ENCODE peak calls at places on chromosomes 5 and 9, in nine cellular contexts. One of them, this sample, is unnamed.

GRCh38 chr9:4769321-4770080 is 23.2 kb upstream of the RCL1 start:
- DNase-seq in MM.1S: no peak
- DNase-seq in heart left ventricle: peak; percentile 32
- DNase-seq in A673: no peak
- DNase-seq in cardiac muscle cell: peak; percentile 51
- DNase-seq in fibroblast of lung: no peak
- DNase-seq in GM23248: peak; percentile 79
- DNase-seq in adrenal gland: no peak
- DNase-seq in effector memory CD4-positive, alpha-beta T cell: no peak
- DNase-seq in this sample: no peak

GRCh38 chr5:150070277-150070638 is 16.1 kb downstream of the CSF1R start:
- DNase-seq in MM.1S: no peak
- DNase-seq in heart left ventricle: no peak
- DNase-seq in A673: no peak
- DNase-seq in cardiac muscle cell: no peak
- DNase-seq in fibroblast of lung: no peak
- DNase-seq in GM23248: no peak
- DNase-seq in adrenal gland: no peak
- DNase-seq in effector memory CD4-positive, alpha-beta T cell: no peak
- DNase-seq in this sample: no peak

GRCh38 chr9:123860603-123861002 is 69.3 kb downstream of the DENND1A start:
- DNase-seq in MM.1S: no peak
- DNase-seq in heart left ventricle: no peak
- DNase-seq in A673: no peak
- DNase-seq in cardiac muscle cell: no peak
- DNase-seq in fibroblast of lung: no peak
- DNase-seq in GM23248: no peak
- DNase-seq in adrenal gland: no peak
- DNase-seq in effector memory CD4-positive, alpha-beta T cell: no peak
- DNase-seq in this sample: peak; percentile 17

GRCh38 chr9:126695186-126696090 is 81.7 kb downstream of the LMX1B start:
- DNase-seq in MM.1S: no peak
- DNase-seq in heart left ventricle: peak; percentile 16
- DNase-seq in A673: no peak
- DNase-seq in cardiac muscle cell: no peak
- DNase-seq in fibroblast of lung: no peak
- DNase-seq in GM23248: no peak
- DNase-seq in adrenal gland: no peak
- DNase-seq in effector memory CD4-positive, alpha-beta T cell: no peak
- DNase-seq in this sample: peak; percentile 2

GRCh38 chr9:118992813-118993747 is 376.2 kb downstream of the BRINP1 start:
- DNase-seq in MM.1S: no peak
- DNase-seq in heart left ventricle: no peak
- DNase-seq in A673: no peak
- DNase-seq in cardiac muscle cell: no peak
- DNase-seq in fibroblast of lung: no peak
- DNase-seq in GM23248: peak; percentile 2
- DNase-seq in adrenal gland: peak; percentile 8
- DNase-seq in effector memory CD4-positive, alpha-beta T cell: no peak
- DNase-seq in this sample: peak; percentile 25

GRCh38 chr5:100794844-100795243 is 108.2 kb downstream of the ST8SIA4 start:
- DNase-seq in MM.1S: no peak
- DNase-seq in heart left ventricle: no peak
- DNase-seq in A673: no peak
- DNase-seq in cardiac muscle cell: no peak
- DNase-seq in fibroblast of lung: no peak
- DNase-seq in GM23248: no peak
- DNase-seq in adrenal gland: no peak
- DNase-seq in effector memory CD4-positive, alpha-beta T cell: no peak
- DNase-seq in this sample: no peak

GRCh38 chr9:92592946-92593860 is 57.4 kb upstream of the ECM2 start:
- DNase-seq in MM.1S: no peak
- DNase-seq in heart left ventricle: no peak
- DNase-seq in A673: no peak
- DNase-seq in cardiac muscle cell: peak; percentile 48
- DNase-seq in fibroblast of lung: no peak
- DNase-seq in GM23248: peak; percentile 49
- DNase-seq in adrenal gland: no peak
- DNase-seq in effector memory CD4-positive, alpha-beta T cell: no peak
- DNase-seq in this sample: no peak

GRCh38 chr9:86741311-86742215 is 205.7 kb downstream of the GAS1 start:
- DNase-seq in MM.1S: no peak
- DNase-seq in heart left ventricle: peak; percentile 46
- DNase-seq in A673: peak; percentile 65
- DNase-seq in cardiac muscle cell: peak; percentile 65
- DNase-seq in fibroblast of lung: peak; percentile 53
- DNase-seq in GM23248: peak; percentile 81
- DNase-seq in adrenal gland: no peak
- DNase-seq in effector memory CD4-positive, alpha-beta T cell: no peak
- DNase-seq in this sample: peak; percentile 97

GRCh38 chr9:117464941-117465616 is 50.2 kb upstream of the ASTN2 start:
- DNase-seq in MM.1S: no peak
- DNase-seq in heart left ventricle: no peak
- DNase-seq in A673: no peak
- DNase-seq in cardiac muscle cell: no peak
- DNase-seq in fibroblast of lung: no peak
- DNase-seq in GM23248: no peak
- DNase-seq in adrenal gland: no peak
- DNase-seq in effector memory CD4-positive, alpha-beta T cell: no peak
- DNase-seq in this sample: no peak

GRCh38 chr5:1197876-1198666 is 3.3 kb upstream of the SLC6A19 start:
- DNase-seq in MM.1S: no peak
- DNase-seq in heart left ventricle: peak; percentile 17
- DNase-seq in A673: no peak
- DNase-seq in cardiac muscle cell: no peak
- DNase-seq in fibroblast of lung: no peak
- DNase-seq in GM23248: no peak
- DNase-seq in adrenal gland: no peak
- DNase-seq in effector memory CD4-positive, alpha-beta T cell: no peak
- DNase-seq in this sample: no peak

GRCh38 chr5:143964919-143965318 is 153.0 kb downstream of the HMHB1 start:
- DNase-seq in MM.1S: no peak
- DNase-seq in heart left ventricle: no peak
- DNase-seq in A673: no peak
- DNase-seq in cardiac muscle cell: no peak
- DNase-seq in fibroblast of lung: peak; percentile 14
- DNase-seq in GM23248: peak; percentile 36
- DNase-seq in adrenal gland: no peak
- DNase-seq in effector memory CD4-positive, alpha-beta T cell: no peak
- DNase-seq in this sample: no peak

GRCh38 chr5:73292816-73293459 is 119.9 kb downstream of the TMEM174 start:
- DNase-seq in MM.1S: no peak
- DNase-seq in heart left ventricle: no peak
- DNase-seq in A673: no peak
- DNase-seq in cardiac muscle cell: no peak
- DNase-seq in fibroblast of lung: no peak
- DNase-seq in GM23248: no peak
- DNase-seq in adrenal gland: no peak
- DNase-seq in effector memory CD4-positive, alpha-beta T cell: no peak
- DNase-seq in this sample: no peak

GRCh38 chr9:14303526-14303925 is 10.4 kb downstream of the NFIB start:
- DNase-seq in MM.1S: no peak
- DNase-seq in heart left ventricle: no peak
- DNase-seq in A673: no peak
- DNase-seq in cardiac muscle cell: no peak
- DNase-seq in fibroblast of lung: no peak
- DNase-seq in GM23248: no peak
- DNase-seq in adrenal gland: no peak
- DNase-seq in effector memory CD4-positive, alpha-beta T cell: no peak
- DNase-seq in this sample: no peak

GRCh38 chr5:5156461-5157082 is 16.4 kb downstream of the ADAMTS16 start:
- DNase-seq in MM.1S: no peak
- DNase-seq in heart left ventricle: no peak
- DNase-seq in A673: no peak
- DNase-seq in cardiac muscle cell: no peak
- DNase-seq in fibroblast of lung: no peak
- DNase-seq in GM23248: no peak
- DNase-seq in adrenal gland: no peak
- DNase-seq in effector memory CD4-positive, alpha-beta T cell: no peak
- DNase-seq in this sample: peak; percentile 54

GRCh38 chr5:60945760-60946253 is 802 bp downstream of the NDUFAF2 start:
- DNase-seq in MM.1S: peak; percentile 26
- DNase-seq in heart left ventricle: peak; percentile 30
- DNase-seq in A673: peak; percentile 69
- DNase-seq in cardiac muscle cell: peak; percentile 75
- DNase-seq in fibroblast of lung: peak; percentile 67
- DNase-seq in GM23248: peak; percentile 81
- DNase-seq in adrenal gland: peak; percentile 38
- DNase-seq in effector memory CD4-positive, alpha-beta T cell: no peak
- DNase-seq in this sample: peak; percentile 55

GRCh38 chr9:27703591-27703990 is 130.3 kb upstream of the C9orf72 start:
- DNase-seq in MM.1S: no peak
- DNase-seq in heart left ventricle: no peak
- DNase-seq in A673: no peak
- DNase-seq in cardiac muscle cell: no peak
- DNase-seq in fibroblast of lung: no peak
- DNase-seq in GM23248: no peak
- DNase-seq in adrenal gland: no peak
- DNase-seq in effector memory CD4-positive, alpha-beta T cell: no peak
- DNase-seq in this sample: no peak

DNA sequence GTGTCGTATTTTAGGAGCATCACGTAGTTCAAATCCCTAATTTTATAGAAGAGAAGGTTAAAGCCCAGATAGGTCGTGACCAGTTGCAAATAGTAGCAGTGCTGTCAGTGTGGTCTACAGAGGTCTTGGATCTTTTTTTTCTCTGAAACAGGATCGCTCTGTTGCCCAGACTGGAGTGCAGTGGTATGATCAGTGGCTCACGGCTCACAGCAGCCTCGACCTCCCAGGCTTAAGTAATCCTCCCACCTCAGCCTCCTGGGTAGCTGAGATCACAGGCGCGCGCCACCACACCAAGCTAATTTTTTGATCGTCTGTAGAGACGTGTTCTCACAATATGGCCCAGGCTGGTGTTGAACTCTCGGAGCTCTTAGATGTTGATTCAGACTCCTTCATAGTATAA is 2.2 kb downstream of the MATR3 start:
- DNase-seq in MM.1S: no peak
- DNase-seq in heart left ventricle: no peak
- DNase-seq in A673: no peak
- DNase-seq in cardiac muscle cell: no peak
- DNase-seq in fibroblast of lung: no peak
- DNase-seq in GM23248: peak; percentile 32
- DNase-seq in adrenal gland: no peak
- DNase-seq in effector memory CD4-positive, alpha-beta T cell: no peak
- DNase-seq in this sample: no peak
- H3K27ac ChIP-seq in MM.1S: no peak overlapping the region
- H3K27ac ChIP-seq in heart left ventricle: no peak overlapping the region
- H3K27ac ChIP-seq in A673: peak overlapping the region; percentile 99
- H3K27ac ChIP-seq in cardiac muscle cell: peak overlapping the region; percentile 100
- H3K27ac ChIP-seq in fibroblast of lung: peak overlapping the region; percentile 98
- H3K27ac ChIP-seq in GM23248: peak overlapping the region; percentile 97
- H3K27ac ChIP-seq in adrenal gland: peak overlapping the region; percentile 17
- H3K27ac ChIP-seq in effector memory CD4-positive, alpha-beta T cell: peak overlapping the region; percentile 99
- H3K27ac ChIP-seq in this sample: peak overlapping the region; percentile 99

DNA sequence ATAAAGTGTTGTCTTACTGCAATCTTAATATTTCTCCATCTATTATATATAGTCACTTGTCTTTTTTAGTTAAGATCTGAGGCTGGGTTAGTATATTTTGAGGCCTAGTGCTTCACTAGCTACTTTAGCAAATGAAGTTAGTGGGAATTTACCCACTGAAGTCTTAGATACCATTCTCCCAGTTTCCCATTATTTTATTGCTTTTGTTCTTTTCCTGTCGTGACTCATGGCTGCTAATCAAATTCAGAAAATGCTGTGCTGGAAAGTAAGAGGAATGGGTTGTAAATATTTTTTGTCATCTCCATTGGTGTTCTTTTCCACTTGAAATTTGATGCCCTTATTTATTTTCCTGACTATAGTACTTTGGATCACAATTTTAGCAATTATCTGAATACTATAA is 14.2 kb downstream of the TCERG1 start:
- DNase-seq in MM.1S: no peak
- DNase-seq in heart left ventricle: no peak
- DNase-seq in A673: peak; percentile 43
- DNase-seq in cardiac muscle cell: peak; percentile 7
- DNase-seq in fibroblast of lung: no peak
- DNase-seq in GM23248: peak; percentile 36
- DNase-seq in adrenal gland: no peak
- DNase-seq in effector memory CD4-positive, alpha-beta T cell: no peak
- DNase-seq in this sample: no peak
- H3K36me3 ChIP-seq in MM.1S: peaks cover 50% of the 10 kb centered on the region
- H3K36me3 ChIP-seq in heart left ventricle: peaks cover 41% of the 10 kb centered on the region
- H3K36me3 ChIP-seq in A673: peaks cover 86% of the 10 kb centered on the region
- H3K36me3 ChIP-seq in cardiac muscle cell: peaks cover 64% of the 10 kb centered on the region
- H3K36me3 ChIP-seq in fibroblast of lung: peaks cover 5% of the 10 kb centered on the region
- H3K36me3 ChIP-seq in GM23248: peaks cover 49% of the 10 kb centered on the region
- H3K36me3 ChIP-seq in adrenal gland: peaks cover 61% of the 10 kb centered on the region
- H3K36me3 ChIP-seq in effector memory CD4-positive, alpha-beta T cell: peaks cover 80% of the 10 kb centered on the region
- H3K36me3 ChIP-seq in this sample: peaks cover 91% of the 10 kb centered on the region

GRCh38 chr5:16178745-16179372 is 732 bp downstream of the MARCHF11 start:
- DNase-seq in MM.1S: peak; percentile 10
- DNase-seq in heart left ventricle: peak; percentile 82
- DNase-seq in A673: peak; percentile 72
- DNase-seq in cardiac muscle cell: peak; percentile 78
- DNase-seq in fibroblast of lung: peak; percentile 51
- DNase-seq in GM23248: peak; percentile 73
- DNase-seq in adrenal gland: peak; percentile 84
- DNase-seq in effector memory CD4-positive, alpha-beta T cell: no peak
- DNase-seq in this sample: peak; percentile 13
- H3K4me3 ChIP-seq in MM.1S: no peak overlapping the region
- H3K4me3 ChIP-seq in heart left ventricle: peak overlapping the region; percentile 38
- H3K4me3 ChIP-seq in A673: no peak overlapping the region
- H3K4me3 ChIP-seq in cardiac muscle cell: peak overlapping the region; percentile 80
- H3K4me3 ChIP-seq in fibroblast of lung: no peak overlapping the region
- H3K4me3 ChIP-seq in GM23248: no peak overlapping the region
- H3K4me3 ChIP-seq in adrenal gland: no peak overlapping the region
- H3K4me3 ChIP-seq in effector memory CD4-positive, alpha-beta T cell: no peak overlapping the region
- H3K4me3 ChIP-seq in this sample: no peak overlapping the region

GRCh38 chr5:138391859-138392386 is 39.4 kb downstream of the KDM3B start:
- DNase-seq in MM.1S: no peak
- DNase-seq in heart left ventricle: peak; percentile 64
- DNase-seq in A673: no peak
- DNase-seq in cardiac muscle cell: no peak
- DNase-seq in fibroblast of lung: no peak
- DNase-seq in GM23248: no peak
- DNase-seq in adrenal gland: no peak
- DNase-seq in effector memory CD4-positive, alpha-beta T cell: no peak
- DNase-seq in this sample: peak; percentile 96

GRCh38 chr5:138382347-138382746 is 29.9 kb downstream of the KDM3B start:
- DNase-seq in MM.1S: no peak
- DNase-seq in heart left ventricle: no peak
- DNase-seq in A673: no peak
- DNase-seq in cardiac muscle cell: no peak
- DNase-seq in fibroblast of lung: no peak
- DNase-seq in GM23248: no peak
- DNase-seq in adrenal gland: no peak
- DNase-seq in effector memory CD4-positive, alpha-beta T cell: no peak
- DNase-seq in this sample: no peak

GRCh38 chr5:138389332-138389731 is 36.8 kb downstream of the KDM3B start:
- DNase-seq in MM.1S: no peak
- DNase-seq in heart left ventricle: no peak
- DNase-seq in A673: no peak
- DNase-seq in cardiac muscle cell: peak; percentile 38
- DNase-seq in fibroblast of lung: peak; percentile 24
- DNase-seq in GM23248: peak; percentile 24
- DNase-seq in adrenal gland: no peak
- DNase-seq in effector memory CD4-positive, alpha-beta T cell: no peak
- DNase-seq in this sample: no peak

GRCh38 chr5:138385660-138386059 is 33.2 kb downstream of the KDM3B start:
- DNase-seq in MM.1S: no peak
- DNase-seq in heart left ventricle: no peak
- DNase-seq in A673: no peak
- DNase-seq in cardiac muscle cell: peak; percentile 64
- DNase-seq in fibroblast of lung: no peak
- DNase-seq in GM23248: no peak
- DNase-seq in adrenal gland: no peak
- DNase-seq in effector memory CD4-positive, alpha-beta T cell: no peak
- DNase-seq in this sample: no peak

GRCh38 chr5:138386290-138386689 is 33.8 kb downstream of the KDM3B start:
- DNase-seq in MM.1S: no peak
- DNase-seq in heart left ventricle: no peak
- DNase-seq in A673: no peak
- DNase-seq in cardiac muscle cell: no peak
- DNase-seq in fibroblast of lung: no peak
- DNase-seq in GM23248: no peak
- DNase-seq in adrenal gland: no peak
- DNase-seq in effector memory CD4-positive, alpha-beta T cell: no peak
- DNase-seq in this sample: no peak
- H3K27ac ChIP-seq in MM.1S: no peak overlapping the region
- H3K27ac ChIP-seq in heart left ventricle: no peak overlapping the region
- H3K27ac ChIP-seq in A673: no peak overlapping the region
- H3K27ac ChIP-seq in cardiac muscle cell: no peak overlapping the region
- H3K27ac ChIP-seq in fibroblast of lung: no peak overlapping the region
- H3K27ac ChIP-seq in GM23248: no peak overlapping the region
- H3K27ac ChIP-seq in adrenal gland: no peak overlapping the region
- H3K27ac ChIP-seq in effector memory CD4-positive, alpha-beta T cell: no peak overlapping the region
- H3K27ac ChIP-seq in this sample: no peak overlapping the region

This sample was measured in SJCRH30.